ENCODE peak calls at places on chromosomes 16 and 17, in four cellular contexts. N is CD14-positive monocyte, M is amygdala, V is left cardiac atrium. F is an unnamed sample.

GRCh38 chr17:68499587-68499986 is 12.6 kb upstream of the PRKAR1A start:
- DNase-seq in N (no peak), V (no peak), M (no peak), F (no peak)

GRCh38 chr17:38550661-38551060 is 55.1 kb downstream of the SRCIN1 start:
- DNase-seq in N (no peak), M (no peak), V (peak; percentile 54), F (peak; percentile 83)

GRCh38 chr17:34571428-34572130 is 7.8 kb upstream of the TMEM132E start:
- DNase-seq in M (no peak), V (no peak), N (no peak), F (no peak)

GRCh38 chr16:68309798-68310197 is 948 bp downstream of the SLC7A6OS start:
- DNase-seq in M (no peak), V (no peak), N (no peak), F (no peak)

GRCh38 chr17:74877592-74878543 is 5.1 kb upstream of the FDXR start:
- DNase-seq in M (no peak), V (peak; percentile 65), N (no peak), F (no peak)

GRCh38 chr17:69254187-69254586 is 25.6 kb upstream of the ABCA10 start:
- DNase-seq in V (no peak), N (no peak), M (no peak), F (no peak)

GRCh38 chr16:84643180-84643583 is 5.1 kb upstream of the KLHL36 start:
- DNase-seq in N (no peak), M (no peak), V (peak; percentile 77), F (peak; percentile 93)

GRCh38 chr17:81866440-81867122 is 4.6 kb downstream of the ARHGDIA start:
- DNase-seq in N (no peak), M (no peak), V (peak; percentile 24), F (peak; percentile 31)

GRCh38 chr17:37373530-37374159 is 2.1 kb upstream of the C17orf78 start:
- DNase-seq in N (no peak), M (no peak), V (no peak), F (peak; percentile 84)

GRCh38 chr16:49851468-49851787 is 4.5 kb downstream of the ZNF423 start:
- DNase-seq in M (no peak), V (no peak), N (no peak), F (no peak)

GRCh38 chr17:33292184-33292980 is 713 bp downstream of the ASIC2 start:
- DNase-seq in N (no peak), V (no peak), M (no peak), F (no peak)

GRCh38 chr16:46822270-46822669 is 8.7 kb downstream of the C16orf87 start:
- DNase-seq in N (no peak), V (no peak), M (no peak), F (peak; percentile 90)

GRCh38 chr17:50348522-50349240 is 2.8 kb downstream of the XYLT2 start:
- DNase-seq in V (peak; percentile 4), M (no peak), N (no peak), F (peak; percentile 72)

GRCh38 chr16:69563605-69564580 is 1.9 kb upstream of the NFAT5 start:
- DNase-seq in N (peak; percentile 68), M (no peak), V (no peak), F (peak; percentile 35)

GRCh38 chr17:61387511-61388305 is 11.9 kb upstream of the TBX2 start:
- DNase-seq in N (no peak), V (no peak), M (no peak), F (no peak)